ENCODE peak calls at places on chromosomes 6 and 20, in four cellular contexts. One of them, this sample, is unnamed.

GRCh38 chr6:34961574-34961973 is 72.5 kb downstream of the ANKS1A start:
- DNase-seq in sigmoid colon: no peak
- DNase-seq in adrenal gland: no peak
- DNase-seq in body of pancreas: no peak
- DNase-seq in this sample: no peak

GRCh38 chr20:9301129-9302072 is 213.0 kb upstream of the LAMP5 start:
- DNase-seq in body of pancreas: peak
- DNase-seq in sigmoid colon: no peak
- DNase-seq in adrenal gland: no peak
- DNase-seq in this sample: peak

GRCh38 chr6:36604090-36605060 is 10.2 kb downstream of the SRSF3 start:
- DNase-seq in sigmoid colon: peak
- DNase-seq in body of pancreas: no peak
- DNase-seq in adrenal gland: no peak
- DNase-seq in this sample: no peak

GRCh38 chr6:41428995-41429417 is 93.6 kb downstream of the NCR2 start:
- DNase-seq in sigmoid colon: peak
- DNase-seq in body of pancreas: no peak
- DNase-seq in adrenal gland: no peak
- DNase-seq in this sample: peak

GRCh38 chr6:147204060-147204785 is at the start of gene STXBP5:
- DNase-seq in body of pancreas: peak
- DNase-seq in adrenal gland: peak
- DNase-seq in sigmoid colon: peak
- DNase-seq in this sample: peak

GRCh38 chr6:31116661-31117385 is 2.2 kb downstream of the PSORS1C1 start:
- DNase-seq in body of pancreas: no peak
- DNase-seq in adrenal gland: peak
- DNase-seq in sigmoid colon: no peak
- DNase-seq in this sample: peak

GRCh38 chr20:20611165-20611564 is 101.3 kb downstream of the RALGAPA2 start:
- DNase-seq in body of pancreas: no peak
- DNase-seq in sigmoid colon: no peak
- DNase-seq in adrenal gland: no peak
- DNase-seq in this sample: no peak

GRCh38 chr6:51513891-51514290 is 573.5 kb downstream of the PKHD1 start:
- DNase-seq in body of pancreas: peak
- DNase-seq in sigmoid colon: no peak
- DNase-seq in adrenal gland: no peak
- DNase-seq in this sample: no peak

GRCh38 chr6:73076211-73076610 is 149.1 kb downstream of the KHDC1L start:
- DNase-seq in body of pancreas: no peak
- DNase-seq in sigmoid colon: no peak
- DNase-seq in adrenal gland: no peak
- DNase-seq in this sample: no peak

GRCh38 chr20:18101125-18101820 is 36.4 kb upstream of the KAT14 start:
- DNase-seq in sigmoid colon: no peak
- DNase-seq in adrenal gland: no peak
- DNase-seq in body of pancreas: no peak
- DNase-seq in this sample: no peak

GRCh38 chr20:10328897-10329255 is 105.1 kb downstream of the MKKS start:
- DNase-seq in adrenal gland: no peak
- DNase-seq in sigmoid colon: no peak
- DNase-seq in body of pancreas: no peak
- DNase-seq in this sample: no peak

GRCh38 chr20:36361406-36361805 is 55.3 kb downstream of the DLGAP4 start:
- DNase-seq in adrenal gland: no peak
- DNase-seq in body of pancreas: no peak
- DNase-seq in sigmoid colon: no peak
- DNase-seq in this sample: peak
- TF ChIP-seq POLR2A in adrenal gland: no peak
- TF ChIP-seq POLR2A in body of pancreas: no peak
- TF ChIP-seq POLR2A in sigmoid colon: no peak
- TF ChIP-seq POLR2A in this sample: no peak

GRCh38 chr20:56205350-56205749 is 43.2 kb upstream of the MC3R start:
- DNase-seq in body of pancreas: no peak
- DNase-seq in sigmoid colon: no peak
- DNase-seq in adrenal gland: no peak
- DNase-seq in this sample: no peak
- H3K4me3 ChIP-seq in body of pancreas: no peak
- H3K4me3 ChIP-seq in sigmoid colon: no peak
- H3K4me3 ChIP-seq in adrenal gland: no peak
- H3K4me3 ChIP-seq in this sample: no peak

GRCh38 chr6:5718231-5718947 is 288.3 kb downstream of the NRN1 start:
- DNase-seq in adrenal gland: no peak
- DNase-seq in sigmoid colon: no peak
- DNase-seq in body of pancreas: no peak
- DNase-seq in this sample: no peak

GRCh38 chr6:5728726-5729434 is 277.8 kb downstream of the NRN1 start:
- DNase-seq in adrenal gland: no peak
- DNase-seq in sigmoid colon: no peak
- DNase-seq in body of pancreas: no peak
- DNase-seq in this sample: no peak

GRCh38 chr6:5726976-5727718 is 279.6 kb downstream of the NRN1 start:
- DNase-seq in body of pancreas: no peak
- DNase-seq in sigmoid colon: no peak
- DNase-seq in adrenal gland: no peak
- DNase-seq in this sample: no peak

GRCh38 chr6:5729813-5730212 is 276.9 kb downstream of the NRN1 start:
- DNase-seq in body of pancreas: no peak
- DNase-seq in adrenal gland: no peak
- DNase-seq in sigmoid colon: no peak
- DNase-seq in this sample: no peak

DNA sequence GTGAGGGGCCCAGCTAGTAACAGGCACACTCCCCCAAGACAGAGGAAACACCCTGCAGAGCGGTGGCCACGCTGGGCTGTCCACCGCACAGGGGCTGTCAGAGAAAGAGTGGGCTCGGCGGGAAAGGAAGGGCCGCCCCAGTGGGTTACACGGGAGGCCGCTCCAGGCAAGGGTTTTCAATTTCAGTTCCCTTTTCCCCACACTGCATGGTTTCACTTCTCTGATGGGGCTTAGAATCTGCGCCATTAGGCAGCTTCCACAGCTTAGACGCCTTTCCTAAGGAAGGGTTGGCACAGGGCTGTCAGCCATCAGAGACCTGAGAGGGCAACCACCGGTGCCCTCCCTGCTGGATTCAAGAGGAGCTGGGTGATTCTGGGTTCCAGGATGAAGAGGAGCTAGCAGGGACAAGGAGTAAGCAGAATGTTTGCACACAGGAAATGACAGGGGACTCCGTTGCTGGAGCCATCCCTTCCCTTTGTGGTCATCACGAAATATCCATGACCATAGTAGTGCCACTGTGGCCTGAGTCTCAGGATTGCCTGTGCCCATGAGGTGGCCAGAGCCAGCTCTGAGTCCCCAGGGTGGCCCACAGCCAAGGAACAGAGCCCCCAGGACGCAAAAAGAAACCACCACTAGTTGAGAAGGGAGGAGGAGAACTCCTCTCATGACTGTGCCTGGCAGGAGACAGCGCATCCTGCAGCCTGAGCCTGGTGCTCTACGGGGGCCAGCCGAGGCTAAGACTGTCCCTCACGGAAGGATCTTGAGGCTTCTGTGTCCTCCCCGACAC is 282.6 kb downstream of the NRN1 start:
- DNase-seq in body of pancreas: no peak
- DNase-seq in adrenal gland: peak
- DNase-seq in sigmoid colon: no peak
- DNase-seq in this sample: peak
- TF ChIP-seq POLR2A in body of pancreas: no peak
- TF ChIP-seq POLR2A in adrenal gland: no peak
- TF ChIP-seq POLR2A in sigmoid colon: no peak
- TF ChIP-seq POLR2A in this sample: no peak

DNA sequence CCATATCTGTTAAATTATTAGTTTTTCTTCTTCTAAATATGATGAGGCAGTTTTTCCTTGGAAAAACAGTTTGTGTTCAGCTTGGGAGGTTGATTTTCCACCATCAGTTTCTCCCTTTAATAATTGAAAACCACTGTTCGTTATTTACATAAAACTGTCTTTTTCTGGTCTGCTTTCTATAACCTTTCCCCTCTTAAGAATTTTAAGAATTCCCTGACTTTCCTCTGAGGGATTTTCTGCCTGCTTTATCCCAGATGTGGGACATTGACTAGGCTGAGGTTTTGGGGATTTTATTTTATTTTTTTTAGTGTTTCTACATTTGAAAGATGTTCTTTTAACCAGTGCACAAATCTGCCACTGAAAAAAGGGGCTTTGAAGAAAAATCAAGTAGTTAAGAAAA is 27.2 kb downstream of the DSE start:
- DNase-seq in adrenal gland: no peak
- DNase-seq in body of pancreas: no peak
- DNase-seq in sigmoid colon: no peak
- DNase-seq in this sample: no peak
- H3K4me3 ChIP-seq in adrenal gland: no peak
- H3K4me3 ChIP-seq in body of pancreas: no peak
- H3K4me3 ChIP-seq in sigmoid colon: no peak
- H3K4me3 ChIP-seq in this sample: peak

GRCh38 chr6:2812695-2813094 is 29.0 kb downstream of the SERPINB1 start:
- DNase-seq in sigmoid colon: no peak
- DNase-seq in adrenal gland: no peak
- DNase-seq in body of pancreas: no peak
- DNase-seq in this sample: no peak
- TF ChIP-seq POLR2A in sigmoid colon: no peak
- TF ChIP-seq POLR2A in adrenal gland: no peak
- TF ChIP-seq POLR2A in body of pancreas: no peak
- TF ChIP-seq POLR2A in this sample: no peak

DNA sequence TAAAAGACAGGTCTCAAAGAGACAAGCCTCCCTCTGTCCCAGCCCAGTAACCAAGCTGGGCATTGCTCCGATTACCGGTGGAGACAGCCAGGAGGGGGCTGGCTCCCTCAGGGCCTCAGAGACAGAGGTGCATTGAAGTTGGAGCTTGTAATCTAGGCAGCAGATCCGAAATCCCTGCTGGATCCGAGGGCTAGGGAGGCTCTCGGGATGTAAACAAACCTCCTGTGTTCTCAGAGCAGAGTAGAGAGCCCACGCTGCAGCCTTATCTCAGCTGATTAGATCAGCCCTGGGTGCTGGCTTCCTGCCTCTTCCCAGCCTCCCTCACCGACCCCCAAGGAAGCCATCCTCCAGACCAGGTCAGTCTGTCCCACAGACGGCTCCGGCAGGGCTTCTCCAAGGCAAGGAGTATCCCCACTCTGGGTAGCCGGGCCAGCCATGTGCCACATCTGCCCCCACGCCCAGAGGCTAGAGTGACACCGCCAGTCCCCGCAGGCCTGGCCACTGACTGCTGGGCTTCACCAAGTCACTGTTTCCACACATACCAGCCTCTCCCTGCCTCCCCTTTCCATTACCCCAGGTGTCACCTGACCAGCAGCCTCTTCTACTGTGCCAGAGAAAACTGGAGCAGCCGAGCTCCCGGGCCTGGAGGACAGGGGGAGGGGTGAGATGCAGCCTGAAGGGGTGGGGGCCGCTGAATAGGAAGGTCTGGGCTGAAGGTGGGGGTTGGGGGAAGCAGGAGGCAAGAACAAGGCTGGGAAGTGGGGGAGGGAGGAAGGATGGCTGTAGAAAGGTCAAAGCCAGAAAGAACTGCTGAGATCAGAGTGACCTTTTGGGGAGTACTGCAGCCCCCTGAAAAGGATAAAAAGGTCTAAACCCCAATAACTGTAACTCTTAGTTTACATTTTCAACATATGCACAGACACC is 6.0 kb downstream of the SDC4 start:
- DNase-seq in adrenal gland: peak
- DNase-seq in sigmoid colon: peak
- DNase-seq in body of pancreas: peak
- DNase-seq in this sample: peak
- H3K4me3 ChIP-seq in adrenal gland: peak
- H3K4me3 ChIP-seq in sigmoid colon: peak
- H3K4me3 ChIP-seq in body of pancreas: no peak
- H3K4me3 ChIP-seq in this sample: peak

GRCh38 chr6:43667245-43668150 is 20.1 kb downstream of the MRPS18A start:
- DNase-seq in adrenal gland: peak
- DNase-seq in sigmoid colon: peak
- DNase-seq in body of pancreas: peak
- DNase-seq in this sample: peak

GRCh38 chr6:43669922-43670622 is 17.5 kb downstream of the MRPS18A start:
- DNase-seq in adrenal gland: no peak
- DNase-seq in body of pancreas: no peak
- DNase-seq in sigmoid colon: no peak
- DNase-seq in this sample: no peak

GRCh38 chr6:43669050-43669921 is 18.3 kb downstream of the MRPS18A start:
- DNase-seq in sigmoid colon: peak
- DNase-seq in adrenal gland: peak
- DNase-seq in body of pancreas: peak
- DNase-seq in this sample: peak

GRCh38 chr6:43666181-43666920 is 21.2 kb downstream of the MRPS18A start:
- DNase-seq in adrenal gland: no peak
- DNase-seq in sigmoid colon: no peak
- DNase-seq in body of pancreas: peak
- DNase-seq in this sample: no peak

DNA sequence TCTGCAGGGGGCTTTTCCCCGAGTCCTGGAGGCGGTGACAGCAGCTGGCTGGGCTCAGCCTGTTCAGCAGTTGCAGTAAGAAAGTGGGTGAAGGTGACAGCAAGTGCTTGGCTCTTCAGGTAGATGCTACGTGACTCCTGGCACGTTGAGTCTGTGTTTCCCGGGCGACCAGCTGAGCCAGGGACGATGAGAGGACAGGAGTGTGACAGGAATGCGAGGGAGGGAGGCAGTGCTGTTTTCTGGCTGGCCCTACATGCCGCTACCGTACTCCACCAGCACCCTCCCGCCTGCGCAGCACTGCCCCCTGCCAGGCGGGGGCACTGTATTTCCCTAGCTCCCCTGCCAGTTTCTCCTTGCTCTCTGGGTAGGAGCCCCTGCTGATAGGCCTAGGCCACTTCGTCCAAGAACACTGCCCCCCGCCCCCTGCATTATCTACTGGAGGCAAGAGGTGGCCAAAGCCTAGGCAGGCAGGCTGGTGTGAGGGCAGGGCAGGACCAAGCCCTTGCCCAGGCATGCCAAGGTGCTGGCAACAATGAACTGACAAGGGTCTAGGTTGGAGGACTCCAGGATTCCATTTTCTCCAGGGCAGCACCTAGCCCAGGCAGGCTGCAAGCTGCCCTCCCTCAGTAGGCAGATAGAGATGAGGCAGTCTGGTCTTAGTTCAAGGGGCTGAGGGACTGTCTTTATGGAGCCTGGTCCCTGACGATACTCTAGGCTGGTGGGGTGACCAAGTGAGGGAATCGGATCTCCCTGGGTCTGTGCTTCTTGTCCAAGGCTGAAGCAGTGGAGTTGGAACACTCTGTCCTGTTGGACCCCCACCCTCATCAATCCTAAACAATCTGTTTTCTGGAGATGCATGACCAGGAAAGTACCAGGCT is 19.2 kb downstream of the MRPS18A start:
- DNase-seq in adrenal gland: peak
- DNase-seq in body of pancreas: peak
- DNase-seq in sigmoid colon: peak
- DNase-seq in this sample: peak
- TF ChIP-seq POLR2A in adrenal gland: no peak
- TF ChIP-seq POLR2A in body of pancreas: no peak
- TF ChIP-seq POLR2A in sigmoid colon: no peak
- TF ChIP-seq POLR2A in this sample: no peak

This sample was measured in heart left ventricle.